ENCODE peak calls at places on chromosomes 3 and 15, in five cellular contexts. S is dorsolateral prefrontal cortex, R is globus pallidus, J is hypothalamus, N is skeletal muscle cell. V is an unnamed sample.

GRCh38 chr15:92811514-92811913 is 88.6 kb upstream of the CHD2 start:
- DNase-seq in S (no peak), R (no peak), J (no peak), N (no peak), V (no peak)

GRCh38 chr3:185732782-185733181 is 92.1 kb downstream of the IGF2BP2 start:
- DNase-seq in S (no peak), R (no peak), J (no peak), N (peak), V (no peak)

GRCh38 chr15:87038404-87038803 is 958.7 kb downstream of the AGBL1 start:
- DNase-seq in S (no peak), R (no peak), J (no peak), N (no peak), V (no peak)

GRCh38 chr15:63389902-63390301 is 8.3 kb upstream of the CA12 start:
- DNase-seq in S (no peak), R (no peak), J (no peak), N (no peak), V (no peak)

GRCh38 chr3:143306419-143306818 is 186.8 kb downstream of the CHST2 start:
- DNase-seq in S (no peak), R (no peak), J (no peak), N (no peak), V (no peak)

GRCh38 chr3:147421184-147421912 is 12.2 kb downstream of the ZIC1 start:
- DNase-seq in S (no peak), R (no peak), J (no peak), N (no peak), V (no peak)

GRCh38 chr3:32876920-32877319 is 59.1 kb downstream of the TRIM71 start:
- DNase-seq in S (no peak), R (no peak), J (no peak), N (no peak), V (no peak)

GRCh38 chr3:40476478-40477470 is at the start of gene ZNF619:
- DNase-seq in S (peak), R (peak), J (peak), N (peak), V (peak)

GRCh38 chr15:58916962-58917361 is 16.5 kb downstream of the SLTM start:
- DNase-seq in S (no peak), R (no peak), J (no peak), N (no peak), V (no peak)

GRCh38 chr3:158770254-158771017 is 31.4 kb upstream of the MFSD1 start:
- DNase-seq in S (no peak), R (no peak), J (no peak), N (peak), V (no peak)

GRCh38 chr3:4985330-4986174 is 6.3 kb downstream of the BHLHE40 start:
- DNase-seq in S (peak), R (no peak), J (no peak), N (peak), V (no peak)

GRCh38 chr3:186754006-186754405 is 29.4 kb upstream of the EIF4A2 start:
- DNase-seq in S (no peak), R (no peak), J (no peak), N (no peak), V (no peak)

GRCh38 chr3:139325551-139325950 is 18.3 kb upstream of the MRPS22 start:
- DNase-seq in S (no peak), R (no peak), J (no peak), N (peak), V (no peak)

GRCh38 chr15:41904487-41905359 is 10.9 kb upstream of the SPTBN5 start:
- DNase-seq in S (peak), R (peak), J (peak), N (no peak), V (no peak)

GRCh38 chr3:138468886-138469285 is 34.5 kb downstream of the ESYT3 start:
- DNase-seq in S (no peak), R (no peak), J (no peak), N (no peak), V (peak)